ENCODE peak calls at places on chromosomes 3 and 15, in nine cellular contexts. L is NCI-H774; V is hepatic stellate cell; I is MG63; C is iPS-NIHi11; K is amygdala; Y is CD4-positive, alpha-beta T cell; T is HepG2; B is NCI-H524. Q is an unnamed sample.

GRCh38 chr3:152365766-152366593 is 97.3 kb downstream of the MBNL1 start:
- DNase-seq in L (no peak), V (no peak), I (no peak), C (no peak), K (no peak), Y (no peak), T (no peak), B (peak), Q (no peak)

GRCh38 chr3:179826247-179826637 is 173.4 kb downstream of the USP13 start:
- DNase-seq in L (no peak), V (no peak), I (no peak), C (no peak), K (no peak), Y (no peak), T (no peak), B (no peak), Q (no peak)

GRCh38 chr3:99850608-99851007 is 32.9 kb downstream of the CMSS1 start:
- DNase-seq in L (no peak), V (no peak), I (no peak), C (no peak), K (no peak), Y (no peak), T (no peak), B (no peak), Q (no peak)

GRCh38 chr3:194730369-194730768 is 44.7 kb downstream of the FAM43A start:
- DNase-seq in L (peak), V (no peak), I (no peak), C (peak), K (no peak), Y (no peak), T (no peak), B (peak), Q (peak)

GRCh38 chr15:91865903-91866302 is 12.4 kb downstream of the SLCO3A1 start:
- DNase-seq in L (no peak), V (no peak), I (no peak), C (no peak), K (no peak), Y (no peak), T (no peak), B (no peak), Q (no peak)

GRCh38 chr3:157700405-157700804 is 197.2 kb upstream of the VEPH1 start:
- DNase-seq in L (no peak), V (no peak), I (no peak), C (no peak), K (no peak), Y (no peak), T (no peak), B (peak), Q (peak)

GRCh38 chr15:28981351-28981720 is 95.6 kb downstream of the APBA2 start:
- DNase-seq in L (no peak), V (no peak), I (no peak), C (no peak), K (no peak), Y (no peak), T (no peak), B (no peak), Q (no peak)

GRCh38 chr3:178182337-178182761 is 353.9 kb upstream of the KCNMB2 start:
- DNase-seq in L (no peak), V (no peak), I (no peak), C (no peak), K (no peak), Y (no peak), T (no peak), B (peak), Q (no peak)

GRCh38 chr3:185402561-185402960 is 39.6 kb downstream of the MAP3K13 start:
- DNase-seq in L (peak), V (no peak), I (peak), C (no peak), K (no peak), Y (no peak), T (no peak), B (peak), Q (peak)

GRCh38 chr3:185687479-185687878 is 101.4 kb downstream of the SENP2 start:
- DNase-seq in L (no peak), V (no peak), I (no peak), C (no peak), K (no peak), Y (no peak), T (no peak), B (peak), Q (no peak)

GRCh38 chr15:55588070-55588817 is at the start of gene PYGO1:
- DNase-seq in L (peak), V (peak), I (peak), C (peak), K (peak), Y (peak), T (peak), B (peak), Q (peak)

GRCh38 chr3:46114324-46114988 is 87.2 kb upstream of the XCR1 start:
- DNase-seq in L (no peak), V (no peak), I (peak), C (no peak), K (no peak), Y (no peak), T (peak), B (no peak), Q (no peak)

GRCh38 chr3:197600796-197601565 is 45.2 kb upstream of the BDH1 start:
- DNase-seq in L (no peak), V (peak), I (no peak), C (no peak), K (no peak), Y (no peak), T (no peak), B (no peak), Q (no peak)

GRCh38 chr3:78562318-78562717 is 1205.5 kb downstream of the ROBO1 start:
- DNase-seq in L (no peak), V (no peak), I (no peak), C (no peak), K (no peak), Y (no peak), T (no peak), B (no peak), Q (no peak)

GRCh38 chr3:60475096-60475495 is 776.2 kb downstream of the FHIT start:
- DNase-seq in L (no peak), V (no peak), I (no peak), C (no peak), K (no peak), Y (no peak), T (no peak), B (no peak), Q (no peak)

GRCh38 chr3:126213376-126214044 is 33.1 kb upstream of the ALDH1L1 start:
- DNase-seq in L (no peak), V (no peak), I (no peak), C (no peak), K (no peak), Y (no peak), T (no peak), B (peak), Q (no peak)

GRCh38 chr3:72247645-72248388 is 462.9 kb upstream of the PROK2 start:
- DNase-seq in L (no peak), V (no peak), I (peak), C (no peak), K (peak), Y (no peak), T (no peak), B (no peak), Q (no peak)